ENCODE peak calls at places on chromosomes 11 and 22, in nine cellular contexts. One of them, this sample, is unnamed.

GRCh38 chr11:126387856-126388255 is 32.4 kb downstream of the ST3GAL4 start:
- DNase-seq in mesendoderm: no peak
- DNase-seq in effector CD8-positive, alpha-beta T cell: no peak
- DNase-seq in NCI-H2171: no peak
- DNase-seq in activated CD8-positive, alpha-beta memory T cell treated with anti-CD3 and anti-CD28 coated beads, Interleukin-2, amount 50 U/mL, for 48 hours: no peak
- DNase-seq in lower lobe of right lung: no peak
- DNase-seq in A549: no peak
- DNase-seq in GM03348: no peak
- DNase-seq in posterior cingulate gyrus: no peak
- DNase-seq in this sample: peak; percentile 41

GRCh38 chr11:83272627-83273026 is 13.5 kb downstream of the CCDC90B start:
- DNase-seq in NCI-H2171: no peak
- DNase-seq in posterior cingulate gyrus: no peak
- DNase-seq in effector CD8-positive, alpha-beta T cell: no peak
- DNase-seq in mesendoderm: no peak
- DNase-seq in A549: no peak
- DNase-seq in activated CD8-positive, alpha-beta memory T cell treated with anti-CD3 and anti-CD28 coated beads, Interleukin-2, amount 50 U/mL, for 48 hours: no peak
- DNase-seq in lower lobe of right lung: no peak
- DNase-seq in GM03348: peak; percentile 50
- DNase-seq in this sample: no peak

GRCh38 chr11:24738972-24739371 is 242.1 kb downstream of the LUZP2 start:
- DNase-seq in effector CD8-positive, alpha-beta T cell: no peak
- DNase-seq in lower lobe of right lung: no peak
- DNase-seq in mesendoderm: no peak
- DNase-seq in posterior cingulate gyrus: no peak
- DNase-seq in A549: no peak
- DNase-seq in NCI-H2171: no peak
- DNase-seq in activated CD8-positive, alpha-beta memory T cell treated with anti-CD3 and anti-CD28 coated beads, Interleukin-2, amount 50 U/mL, for 48 hours: no peak
- DNase-seq in GM03348: no peak
- DNase-seq in this sample: no peak

GRCh38 chr11:68569357-68569756 is 108.8 kb downstream of the PPP6R3 start:
- DNase-seq in A549: no peak
- DNase-seq in NCI-H2171: no peak
- DNase-seq in lower lobe of right lung: no peak
- DNase-seq in GM03348: no peak
- DNase-seq in posterior cingulate gyrus: no peak
- DNase-seq in effector CD8-positive, alpha-beta T cell: no peak
- DNase-seq in activated CD8-positive, alpha-beta memory T cell treated with anti-CD3 and anti-CD28 coated beads, Interleukin-2, amount 50 U/mL, for 48 hours: no peak
- DNase-seq in mesendoderm: no peak
- DNase-seq in this sample: no peak

GRCh38 chr11:58958500-58958899 is 19.2 kb downstream of the GLYATL1 start:
- DNase-seq in A549: peak; percentile 19
- DNase-seq in activated CD8-positive, alpha-beta memory T cell treated with anti-CD3 and anti-CD28 coated beads, Interleukin-2, amount 50 U/mL, for 48 hours: peak; percentile 61
- DNase-seq in mesendoderm: peak; percentile 63
- DNase-seq in GM03348: peak; percentile 33
- DNase-seq in lower lobe of right lung: no peak
- DNase-seq in NCI-H2171: no peak
- DNase-seq in posterior cingulate gyrus: peak; percentile 15
- DNase-seq in effector CD8-positive, alpha-beta T cell: peak; percentile 11
- DNase-seq in this sample: peak; percentile 43

GRCh38 chr11:17171342-17171741 is 36.4 kb downstream of the PIK3C2A start:
- DNase-seq in lower lobe of right lung: no peak
- DNase-seq in NCI-H2171: no peak
- DNase-seq in A549: no peak
- DNase-seq in effector CD8-positive, alpha-beta T cell: no peak
- DNase-seq in mesendoderm: peak; percentile 47
- DNase-seq in activated CD8-positive, alpha-beta memory T cell treated with anti-CD3 and anti-CD28 coated beads, Interleukin-2, amount 50 U/mL, for 48 hours: no peak
- DNase-seq in posterior cingulate gyrus: no peak
- DNase-seq in GM03348: peak; percentile 68
- DNase-seq in this sample: no peak

GRCh38 chr11:88332851-88333250 is 4.7 kb downstream of the CTSC start:
- DNase-seq in GM03348: no peak
- DNase-seq in lower lobe of right lung: no peak
- DNase-seq in effector CD8-positive, alpha-beta T cell: no peak
- DNase-seq in posterior cingulate gyrus: no peak
- DNase-seq in activated CD8-positive, alpha-beta memory T cell treated with anti-CD3 and anti-CD28 coated beads, Interleukin-2, amount 50 U/mL, for 48 hours: no peak
- DNase-seq in NCI-H2171: no peak
- DNase-seq in A549: no peak
- DNase-seq in mesendoderm: no peak
- DNase-seq in this sample: no peak

GRCh38 chr11:70717961-70718595 is 319.7 kb downstream of the CTTN start:
- DNase-seq in posterior cingulate gyrus: no peak
- DNase-seq in A549: no peak
- DNase-seq in GM03348: no peak
- DNase-seq in activated CD8-positive, alpha-beta memory T cell treated with anti-CD3 and anti-CD28 coated beads, Interleukin-2, amount 50 U/mL, for 48 hours: no peak
- DNase-seq in mesendoderm: peak; percentile 23
- DNase-seq in effector CD8-positive, alpha-beta T cell: no peak
- DNase-seq in NCI-H2171: no peak
- DNase-seq in lower lobe of right lung: peak; percentile 25
- DNase-seq in this sample: no peak

GRCh38 chr22:17235149-17235655 is 16.0 kb upstream of the ADA2 start:
- DNase-seq in posterior cingulate gyrus: no peak
- DNase-seq in lower lobe of right lung: peak; percentile 19
- DNase-seq in mesendoderm: peak; percentile 30
- DNase-seq in activated CD8-positive, alpha-beta memory T cell treated with anti-CD3 and anti-CD28 coated beads, Interleukin-2, amount 50 U/mL, for 48 hours: no peak
- DNase-seq in NCI-H2171: no peak
- DNase-seq in effector CD8-positive, alpha-beta T cell: no peak
- DNase-seq in A549: no peak
- DNase-seq in GM03348: no peak
- DNase-seq in this sample: no peak

GRCh38 chr11:128261011-128261421 is 326.3 kb downstream of the ETS1 start:
- DNase-seq in posterior cingulate gyrus: no peak
- DNase-seq in effector CD8-positive, alpha-beta T cell: no peak
- DNase-seq in activated CD8-positive, alpha-beta memory T cell treated with anti-CD3 and anti-CD28 coated beads, Interleukin-2, amount 50 U/mL, for 48 hours: no peak
- DNase-seq in GM03348: no peak
- DNase-seq in NCI-H2171: no peak
- DNase-seq in mesendoderm: no peak
- DNase-seq in A549: no peak
- DNase-seq in lower lobe of right lung: no peak
- DNase-seq in this sample: no peak

GRCh38 chr22:19648419-19648929 is 65.8 kb upstream of the SEPTIN5 start:
- DNase-seq in mesendoderm: peak; percentile 43
- DNase-seq in NCI-H2171: no peak
- DNase-seq in A549: no peak
- DNase-seq in posterior cingulate gyrus: no peak
- DNase-seq in lower lobe of right lung: no peak
- DNase-seq in GM03348: no peak
- DNase-seq in activated CD8-positive, alpha-beta memory T cell treated with anti-CD3 and anti-CD28 coated beads, Interleukin-2, amount 50 U/mL, for 48 hours: no peak
- DNase-seq in effector CD8-positive, alpha-beta T cell: no peak
- DNase-seq in this sample: no peak

GRCh38 chr22:30025187-30025586 is 55.1 kb upstream of the HORMAD2 start:
- DNase-seq in activated CD8-positive, alpha-beta memory T cell treated with anti-CD3 and anti-CD28 coated beads, Interleukin-2, amount 50 U/mL, for 48 hours: no peak
- DNase-seq in GM03348: no peak
- DNase-seq in mesendoderm: no peak
- DNase-seq in A549: no peak
- DNase-seq in NCI-H2171: no peak
- DNase-seq in posterior cingulate gyrus: no peak
- DNase-seq in effector CD8-positive, alpha-beta T cell: no peak
- DNase-seq in lower lobe of right lung: peak; percentile 68
- DNase-seq in this sample: no peak

GRCh38 chr11:122711831-122712378 is 56.4 kb downstream of the UBASH3B start:
- DNase-seq in NCI-H2171: no peak
- DNase-seq in activated CD8-positive, alpha-beta memory T cell treated with anti-CD3 and anti-CD28 coated beads, Interleukin-2, amount 50 U/mL, for 48 hours: no peak
- DNase-seq in effector CD8-positive, alpha-beta T cell: no peak
- DNase-seq in mesendoderm: peak; percentile 38
- DNase-seq in A549: no peak
- DNase-seq in lower lobe of right lung: no peak
- DNase-seq in posterior cingulate gyrus: no peak
- DNase-seq in GM03348: no peak
- DNase-seq in this sample: peak; percentile 38

GRCh38 chr22:17403906-17404305 is 34.6 kb downstream of the CECR2 start:
- DNase-seq in A549: no peak
- DNase-seq in activated CD8-positive, alpha-beta memory T cell treated with anti-CD3 and anti-CD28 coated beads, Interleukin-2, amount 50 U/mL, for 48 hours: no peak
- DNase-seq in effector CD8-positive, alpha-beta T cell: no peak
- DNase-seq in GM03348: no peak
- DNase-seq in posterior cingulate gyrus: no peak
- DNase-seq in lower lobe of right lung: no peak
- DNase-seq in mesendoderm: no peak
- DNase-seq in NCI-H2171: no peak
- DNase-seq in this sample: no peak

GRCh38 chr11:124380585-124380984 is 3.7 kb downstream of the OR8B2 start:
- DNase-seq in posterior cingulate gyrus: no peak
- DNase-seq in mesendoderm: peak; percentile 5
- DNase-seq in lower lobe of right lung: no peak
- DNase-seq in NCI-H2171: no peak
- DNase-seq in GM03348: no peak
- DNase-seq in activated CD8-positive, alpha-beta memory T cell treated with anti-CD3 and anti-CD28 coated beads, Interleukin-2, amount 50 U/mL, for 48 hours: no peak
- DNase-seq in effector CD8-positive, alpha-beta T cell: no peak
- DNase-seq in A549: no peak
- DNase-seq in this sample: no peak

GRCh38 chr11:35526370-35526792 is 965 bp upstream of the PAMR1 start:
- DNase-seq in A549: peak; percentile 50
- DNase-seq in GM03348: no peak
- DNase-seq in mesendoderm: peak; percentile 80
- DNase-seq in activated CD8-positive, alpha-beta memory T cell treated with anti-CD3 and anti-CD28 coated beads, Interleukin-2, amount 50 U/mL, for 48 hours: no peak
- DNase-seq in NCI-H2171: no peak
- DNase-seq in lower lobe of right lung: no peak
- DNase-seq in posterior cingulate gyrus: no peak
- DNase-seq in effector CD8-positive, alpha-beta T cell: no peak
- DNase-seq in this sample: no peak

GRCh38 chr22:31233001-31233400 is 20.9 kb downstream of the LIMK2 start:
- DNase-seq in activated CD8-positive, alpha-beta memory T cell treated with anti-CD3 and anti-CD28 coated beads, Interleukin-2, amount 50 U/mL, for 48 hours: no peak
- DNase-seq in effector CD8-positive, alpha-beta T cell: no peak
- DNase-seq in GM03348: no peak
- DNase-seq in mesendoderm: no peak
- DNase-seq in lower lobe of right lung: no peak
- DNase-seq in posterior cingulate gyrus: no peak
- DNase-seq in A549: no peak
- DNase-seq in NCI-H2171: no peak
- DNase-seq in this sample: no peak

GRCh38 chr11:123707606-123708205 is 33.8 kb downstream of the ZNF202 start:
- DNase-seq in A549: peak; percentile 60
- DNase-seq in lower lobe of right lung: no peak
- DNase-seq in NCI-H2171: peak; percentile 27
- DNase-seq in mesendoderm: peak; percentile 86
- DNase-seq in GM03348: peak; percentile 75
- DNase-seq in posterior cingulate gyrus: peak; percentile 86
- DNase-seq in effector CD8-positive, alpha-beta T cell: peak; percentile 46
- DNase-seq in activated CD8-positive, alpha-beta memory T cell treated with anti-CD3 and anti-CD28 coated beads, Interleukin-2, amount 50 U/mL, for 48 hours: peak; percentile 58
- DNase-seq in this sample: peak; percentile 81

GRCh38 chr11:27388869-27389268 is 25.9 kb upstream of the CCDC34 start:
- DNase-seq in GM03348: no peak
- DNase-seq in activated CD8-positive, alpha-beta memory T cell treated with anti-CD3 and anti-CD28 coated beads, Interleukin-2, amount 50 U/mL, for 48 hours: no peak
- DNase-seq in effector CD8-positive, alpha-beta T cell: no peak
- DNase-seq in NCI-H2171: no peak
- DNase-seq in A549: no peak
- DNase-seq in mesendoderm: no peak
- DNase-seq in lower lobe of right lung: no peak
- DNase-seq in posterior cingulate gyrus: no peak
- DNase-seq in this sample: no peak

GRCh38 chr22:27480487-27480886 is 321.1 kb downstream of the MN1 start:
- DNase-seq in posterior cingulate gyrus: peak; percentile 41
- DNase-seq in mesendoderm: peak; percentile 53
- DNase-seq in effector CD8-positive, alpha-beta T cell: no peak
- DNase-seq in NCI-H2171: peak; percentile 23
- DNase-seq in activated CD8-positive, alpha-beta memory T cell treated with anti-CD3 and anti-CD28 coated beads, Interleukin-2, amount 50 U/mL, for 48 hours: no peak
- DNase-seq in A549: no peak
- DNase-seq in lower lobe of right lung: no peak
- DNase-seq in GM03348: no peak
- DNase-seq in this sample: peak; percentile 42

GRCh38 chr11:57777969-57778317 is 16.3 kb downstream of the CTNND1 start:
- DNase-seq in lower lobe of right lung: no peak
- DNase-seq in NCI-H2171: no peak
- DNase-seq in activated CD8-positive, alpha-beta memory T cell treated with anti-CD3 and anti-CD28 coated beads, Interleukin-2, amount 50 U/mL, for 48 hours: no peak
- DNase-seq in mesendoderm: peak; percentile 66
- DNase-seq in posterior cingulate gyrus: no peak
- DNase-seq in effector CD8-positive, alpha-beta T cell: no peak
- DNase-seq in GM03348: no peak
- DNase-seq in A549: peak; percentile 70
- DNase-seq in this sample: peak; percentile 76

GRCh38 chr22:29214232-29214631 is 8.5 kb downstream of the EMID1 start:
- DNase-seq in A549: no peak
- DNase-seq in GM03348: no peak
- DNase-seq in activated CD8-positive, alpha-beta memory T cell treated with anti-CD3 and anti-CD28 coated beads, Interleukin-2, amount 50 U/mL, for 48 hours: no peak
- DNase-seq in posterior cingulate gyrus: no peak
- DNase-seq in NCI-H2171: no peak
- DNase-seq in mesendoderm: no peak
- DNase-seq in effector CD8-positive, alpha-beta T cell: no peak
- DNase-seq in lower lobe of right lung: no peak
- DNase-seq in this sample: no peak

GRCh38 chr11:134541951-134542350 is 129.9 kb upstream of the B3GAT1 start:
- DNase-seq in activated CD8-positive, alpha-beta memory T cell treated with anti-CD3 and anti-CD28 coated beads, Interleukin-2, amount 50 U/mL, for 48 hours: peak; percentile 17
- DNase-seq in posterior cingulate gyrus: no peak
- DNase-seq in mesendoderm: no peak
- DNase-seq in effector CD8-positive, alpha-beta T cell: no peak
- DNase-seq in NCI-H2171: no peak
- DNase-seq in GM03348: no peak
- DNase-seq in A549: no peak
- DNase-seq in lower lobe of right lung: no peak
- DNase-seq in this sample: no peak

GRCh38 chr11:116466231-116466630 is 306.6 kb downstream of the BUD13 start:
- DNase-seq in GM03348: no peak
- DNase-seq in effector CD8-positive, alpha-beta T cell: no peak
- DNase-seq in NCI-H2171: no peak
- DNase-seq in activated CD8-positive, alpha-beta memory T cell treated with anti-CD3 and anti-CD28 coated beads, Interleukin-2, amount 50 U/mL, for 48 hours: no peak
- DNase-seq in mesendoderm: no peak
- DNase-seq in A549: no peak
- DNase-seq in posterior cingulate gyrus: no peak
- DNase-seq in lower lobe of right lung: no peak
- DNase-seq in this sample: no peak

GRCh38 chr11:113729456-113729855 is 23.3 kb upstream of the TMPRSS5 start:
- DNase-seq in A549: no peak
- DNase-seq in GM03348: no peak
- DNase-seq in mesendoderm: peak; percentile 26
- DNase-seq in activated CD8-positive, alpha-beta memory T cell treated with anti-CD3 and anti-CD28 coated beads, Interleukin-2, amount 50 U/mL, for 48 hours: no peak
- DNase-seq in posterior cingulate gyrus: no peak
- DNase-seq in NCI-H2171: no peak
- DNase-seq in lower lobe of right lung: no peak
- DNase-seq in effector CD8-positive, alpha-beta T cell: no peak
- DNase-seq in this sample: no peak

GRCh38 chr22:22061085-22062077 is 78.8 kb upstream of the TOP3B start:
- DNase-seq in mesendoderm: no peak
- DNase-seq in effector CD8-positive, alpha-beta T cell: no peak
- DNase-seq in lower lobe of right lung: no peak
- DNase-seq in NCI-H2171: peak; percentile 72
- DNase-seq in posterior cingulate gyrus: peak; percentile 28
- DNase-seq in activated CD8-positive, alpha-beta memory T cell treated with anti-CD3 and anti-CD28 coated beads, Interleukin-2, amount 50 U/mL, for 48 hours: no peak
- DNase-seq in GM03348: peak; percentile 24
- DNase-seq in A549: peak; percentile 56
- DNase-seq in this sample: peak; percentile 76

GRCh38 chr11:123145661-123146060 is 49.4 kb downstream of the CLMP start:
- DNase-seq in GM03348: no peak
- DNase-seq in NCI-H2171: peak; percentile 76
- DNase-seq in lower lobe of right lung: no peak
- DNase-seq in activated CD8-positive, alpha-beta memory T cell treated with anti-CD3 and anti-CD28 coated beads, Interleukin-2, amount 50 U/mL, for 48 hours: no peak
- DNase-seq in posterior cingulate gyrus: no peak
- DNase-seq in A549: peak; percentile 37
- DNase-seq in effector CD8-positive, alpha-beta T cell: no peak
- DNase-seq in mesendoderm: peak; percentile 71
- DNase-seq in this sample: no peak

GRCh38 chr22:26811717-26811992 is 154.3 kb downstream of the MIAT start:
- DNase-seq in posterior cingulate gyrus: no peak
- DNase-seq in mesendoderm: no peak
- DNase-seq in A549: no peak
- DNase-seq in lower lobe of right lung: no peak
- DNase-seq in GM03348: no peak
- DNase-seq in effector CD8-positive, alpha-beta T cell: no peak
- DNase-seq in activated CD8-positive, alpha-beta memory T cell treated with anti-CD3 and anti-CD28 coated beads, Interleukin-2, amount 50 U/mL, for 48 hours: no peak
- DNase-seq in NCI-H2171: no peak
- DNase-seq in this sample: no peak

GRCh38 chr11:128695539-128696221 is 1.8 kb downstream of the FLI1 start:
- DNase-seq in effector CD8-positive, alpha-beta T cell: no peak
- DNase-seq in lower lobe of right lung: peak; percentile 81
- DNase-seq in posterior cingulate gyrus: no peak
- DNase-seq in mesendoderm: no peak
- DNase-seq in A549: no peak
- DNase-seq in NCI-H2171: no peak
- DNase-seq in activated CD8-positive, alpha-beta memory T cell treated with anti-CD3 and anti-CD28 coated beads, Interleukin-2, amount 50 U/mL, for 48 hours: no peak
- DNase-seq in GM03348: no peak
- DNase-seq in this sample: no peak

GRCh38 chr11:86753376-86753775 is 47.0 kb upstream of the PRSS23 start:
- DNase-seq in posterior cingulate gyrus: no peak
- DNase-seq in A549: no peak
- DNase-seq in effector CD8-positive, alpha-beta T cell: no peak
- DNase-seq in mesendoderm: no peak
- DNase-seq in activated CD8-positive, alpha-beta memory T cell treated with anti-CD3 and anti-CD28 coated beads, Interleukin-2, amount 50 U/mL, for 48 hours: no peak
- DNase-seq in lower lobe of right lung: no peak
- DNase-seq in NCI-H2171: no peak
- DNase-seq in GM03348: no peak
- DNase-seq in this sample: no peak

GRCh38 chr22:46547179-46547882 is 9.9 kb upstream of the CELSR1 start:
- DNase-seq in lower lobe of right lung: peak; percentile 63
- DNase-seq in GM03348: peak; percentile 92
- DNase-seq in mesendoderm: no peak
- DNase-seq in posterior cingulate gyrus: no peak
- DNase-seq in activated CD8-positive, alpha-beta memory T cell treated with anti-CD3 and anti-CD28 coated beads, Interleukin-2, amount 50 U/mL, for 48 hours: no peak
- DNase-seq in A549: peak; percentile 30
- DNase-seq in NCI-H2171: no peak
- DNase-seq in effector CD8-positive, alpha-beta T cell: no peak
- DNase-seq in this sample: peak; percentile 59

This sample was measured in hepatocyte.